ENCODE peak calls at places on chromosomes 4 and X, in eight cellular contexts. S is astrocyte of the spinal cord, Z is fibroblast of the aortic adventitia, L is heart right ventricle, V is AG09309, Y is choroid plexus epithelial cell, W is HCT116, N is spleen. R is an unnamed sample.

GRCh38 chr4:78669453-78669852 is 106.7 kb upstream of the BMP2K start:
- DNase-seq in V (no peak), Y (no peak), S (no peak), N (no peak), W (peak), L (no peak), Z (no peak), R (no peak)

GRCh38 chr4:112266823-112267222 is 18.9 kb downstream of the TIFA start:
- DNase-seq in N (no peak), S (peak), L (no peak), Z (peak), W (no peak), V (no peak), Y (peak), R (no peak)

GRCh38 chrX:9356846-9357245 is 108.0 kb upstream of the TBL1X start:
- DNase-seq in L (no peak), W (no peak), N (peak), Z (no peak), V (no peak), Y (no peak), S (no peak), R (no peak)

GRCh38 chrX:14672611-14673172 is 143.4 kb downstream of the GLRA2 start:
- DNase-seq in W (no peak), Z (no peak), V (no peak), Y (no peak), L (no peak), N (no peak), S (no peak), R (no peak)

GRCh38 chrX:150848914-150849365 is 49.5 kb downstream of the CD99L2 start:
- DNase-seq in Z (no peak), L (no peak), V (peak), Y (peak), N (no peak), W (no peak), S (peak), R (no peak)

GRCh38 chr4:186622788-186623464 is 67.6 kb upstream of the MTNR1A start:
- DNase-seq in S (peak), Y (peak), V (peak), L (no peak), Z (peak), N (no peak), W (no peak), R (no peak)

GRCh38 chr4:32847466-32847865 is 2127.3 kb downstream of the PCDH7 start:
- DNase-seq in Z (peak), Y (peak), N (no peak), W (no peak), L (no peak), S (no peak), V (no peak), R (no peak)

GRCh38 chrX:136773649-136774048 is 7.1 kb downstream of the ARHGEF6 start:
- DNase-seq in L (no peak), W (no peak), N (no peak), V (no peak), S (no peak), Z (no peak), Y (no peak), R (no peak)

GRCh38 chr4:96003941-96004340 is 164.0 kb downstream of the PDHA2 start:
- DNase-seq in L (no peak), W (no peak), S (no peak), Z (no peak), Y (no peak), N (no peak), V (no peak), R (no peak)

GRCh38 chrX:45230410-45230809 is 29.7 kb upstream of the DIPK2B start:
- DNase-seq in N (no peak), Y (no peak), L (no peak), W (no peak), Z (no peak), S (no peak), V (no peak), R (no peak)

GRCh38 chrX:41559662-41560061 is 112.5 kb downstream of the NYX start:
- DNase-seq in W (no peak), Y (peak), N (no peak), S (peak), V (peak), L (peak), Z (peak), R (peak)

GRCh38 chr4:128244379-128244778 is 43.2 kb downstream of the PGRMC2 start:
- DNase-seq in Z (no peak), Y (peak), V (no peak), S (peak), L (no peak), W (no peak), N (no peak), R (no peak)

DNA sequence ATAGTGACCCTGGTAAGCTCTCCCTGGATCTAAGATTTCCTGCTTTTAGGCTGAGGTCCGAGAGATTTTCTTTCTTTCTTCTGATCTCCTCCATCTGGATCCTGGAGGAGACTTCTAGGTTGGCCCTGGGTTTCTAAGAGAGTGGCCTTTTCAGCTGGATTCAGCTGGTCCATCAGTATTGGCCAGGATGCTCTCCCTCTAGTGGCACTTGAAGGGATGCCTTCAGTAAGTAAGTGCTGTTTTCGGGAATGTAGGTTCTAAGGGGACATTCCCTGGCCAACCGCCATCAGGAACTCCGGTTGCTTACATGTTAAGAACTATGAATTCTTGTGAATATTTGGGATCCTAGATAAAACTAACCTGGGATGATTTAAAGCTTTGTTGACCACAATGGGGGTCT is 56.9 kb downstream of the SERTM2 start:
- DNase-seq in Y (peak), Z (peak), W (peak), N (no peak), S (no peak), L (no peak), V (no peak), R (no peak)
- TF ChIP-seq CTCF in Y (peak), Z (peak), W (peak), N (no peak), S (peak), L (no peak), V (peak), R (peak)

GRCh38 chrX:148443216-148443615 is 57.2 kb upstream of the AFF2 start:
- DNase-seq in N (no peak), Z (no peak), Y (no peak), W (no peak), S (no peak), V (no peak), L (no peak), R (no peak)

DNA sequence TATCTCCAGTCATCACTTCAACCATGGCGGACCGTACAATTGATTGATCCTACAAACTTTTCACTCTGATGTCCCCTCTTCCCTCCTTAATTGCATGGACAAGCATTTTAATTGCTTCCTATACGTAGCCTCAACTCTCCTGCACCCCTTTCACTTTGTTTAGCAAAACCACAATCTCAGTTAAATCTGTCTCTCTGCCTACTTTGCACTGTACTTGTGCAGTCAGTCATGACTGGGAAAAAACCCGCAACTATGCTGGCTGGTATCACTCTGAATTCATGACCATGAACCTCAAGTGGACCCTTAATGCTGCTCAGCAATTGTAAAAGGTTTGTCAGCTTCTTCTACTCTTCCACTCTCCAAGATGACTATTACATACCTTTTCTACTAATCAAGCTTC is 51.7 kb upstream of the AFF2 start:
- DNase-seq in Y (no peak), L (no peak), V (no peak), S (no peak), Z (no peak), W (no peak), N (no peak), R (no peak)
- H3K4me3 ChIP-seq in Y (no peak), L (no peak), V (no peak), S (no peak), Z (no peak), W (no peak), N (no peak), R (no peak)

DNA sequence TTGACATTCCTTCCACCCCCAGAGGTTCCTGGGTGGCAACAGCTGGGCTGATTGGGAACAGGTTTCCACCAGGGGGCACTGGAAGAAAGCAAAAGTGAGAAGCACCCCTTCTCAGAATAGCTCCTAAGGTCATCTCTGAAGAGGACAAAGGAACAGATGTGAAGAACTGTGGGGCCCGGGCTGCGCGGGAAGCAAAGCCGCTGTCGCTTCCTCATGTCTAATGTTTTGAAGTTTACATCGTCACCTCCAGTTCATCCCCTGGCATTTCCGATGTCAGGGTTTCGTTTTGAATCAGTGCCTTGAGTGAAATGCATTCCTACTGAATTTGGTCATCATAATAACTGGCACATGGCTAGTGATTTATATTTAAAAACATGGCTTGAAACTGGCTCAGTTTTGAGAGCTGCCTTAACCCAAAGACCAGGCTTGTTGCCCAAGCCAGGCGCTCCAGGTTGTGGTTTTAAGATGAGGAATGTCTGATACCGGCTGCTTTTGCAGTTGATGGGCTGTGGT is 6.1 kb downstream of the TXK start:
- DNase-seq in S (peak), Y (peak), Z (peak), N (peak), L (peak), W (peak), V (peak), R (peak)
- TF ChIP-seq CTCF in S (peak), Y (peak), Z (peak), N (peak), L (peak), W (peak), V (peak), R (peak)

GRCh38 chrX:127519323-127519722 is 532.9 kb downstream of the ACTRT1 start:
- DNase-seq in L (no peak), N (no peak), Z (no peak), S (no peak), Y (no peak), W (no peak), V (no peak), R (no peak)
- H3K4me3 ChIP-seq in L (no peak), N (no peak), Z (no peak), S (no peak), Y (no peak), W (no peak), V (no peak), R (no peak)

GRCh38 chrX:119177278-119177677 is 49.7 kb upstream of the KIAA1210 start:
- DNase-seq in Y (no peak), S (no peak), Z (no peak), W (no peak), L (no peak), N (no peak), V (no peak), R (no peak)

GRCh38 chrX:119186194-119186593 is 49.9 kb upstream of the PGRMC1 start:
- DNase-seq in W (no peak), Y (no peak), V (no peak), Z (no peak), L (no peak), N (no peak), S (no peak), R (no peak)

GRCh38 chrX:119186763-119187162 is 49.3 kb upstream of the PGRMC1 start:
- DNase-seq in S (no peak), N (no peak), L (no peak), W (no peak), V (no peak), Y (no peak), Z (no peak), R (no peak)

GRCh38 chrX:119187298-119187697 is 48.8 kb upstream of the PGRMC1 start:
- DNase-seq in W (no peak), V (no peak), L (no peak), Y (no peak), S (no peak), Z (no peak), N (no peak), R (no peak)

GRCh38 chrX:119181491-119181890 is 53.9 kb upstream of the KIAA1210 start:
- DNase-seq in N (no peak), Y (no peak), V (no peak), L (no peak), Z (peak), W (peak), S (no peak), R (no peak)
- TF ChIP-seq CTCF in N (no peak), Y (peak), V (no peak), L (peak), Z (peak), W (peak), S (peak), R (peak)

GRCh38 chr4:87119965-87120364 is 100.5 kb downstream of the KLHL8 start:
- DNase-seq in L (no peak), S (no peak), W (no peak), Z (no peak), Y (no peak), N (no peak), V (no peak), R (no peak)

GRCh38 chr4:87121332-87122065 is 98.9 kb downstream of the KLHL8 start:
- DNase-seq in Y (no peak), V (no peak), S (peak), Z (peak), N (no peak), W (no peak), L (no peak), R (no peak)

GRCh38 chr4:87123241-87123640 is 97.2 kb downstream of the KLHL8 start:
- DNase-seq in S (no peak), N (no peak), W (no peak), L (no peak), Y (no peak), Z (no peak), V (no peak), R (no peak)

GRCh38 chr4:87120411-87121162 is 99.8 kb downstream of the KLHL8 start:
- DNase-seq in Y (peak), W (no peak), V (no peak), L (peak), S (peak), N (no peak), Z (peak), R (no peak)

GRCh38 chr4:87122252-87122651 is 98.2 kb downstream of the KLHL8 start:
- DNase-seq in W (no peak), L (no peak), V (no peak), S (no peak), N (no peak), Y (peak), Z (peak), R (no peak)
- H3K4me3 ChIP-seq in W (no peak), L (no peak), V (no peak), S (no peak), N (no peak), Y (no peak), Z (no peak), R (no peak)

DNA sequence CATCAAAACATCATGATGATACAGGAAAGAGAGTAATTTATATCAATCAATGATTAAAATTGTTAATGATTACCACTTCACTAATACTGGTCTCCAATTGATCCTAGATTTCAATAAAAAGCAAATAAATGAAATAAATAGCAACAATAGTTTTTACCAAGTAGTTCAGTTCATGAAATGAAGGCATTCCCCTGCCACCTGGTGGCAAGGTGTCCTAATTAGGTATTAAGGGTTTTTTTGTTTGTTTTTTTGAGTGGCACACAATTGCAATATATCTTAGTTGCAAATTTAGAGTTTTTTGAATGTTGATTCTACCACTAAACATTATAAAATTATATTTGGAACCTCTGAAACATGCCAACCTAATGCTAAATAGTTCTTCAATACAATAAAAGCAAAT is 157.4 kb upstream of the PDE5A start:
- DNase-seq in Y (peak), L (no peak), W (peak), Z (peak), N (no peak), S (peak), V (no peak), R (peak)
- TF ChIP-seq CTCF in Y (peak), L (peak), W (peak), Z (peak), N (no peak), S (peak), V (peak), R (peak)

GRCh38 chr4:94933799-94934198 is 176.0 kb downstream of the BMPR1B start:
- DNase-seq in V (no peak), Y (peak), L (no peak), W (no peak), S (no peak), Z (peak), N (no peak), R (no peak)
- H3K4me3 ChIP-seq in V (no peak), Y (no peak), L (no peak), W (no peak), S (no peak), Z (no peak), N (no peak), R (no peak)

R was measured in astrocyte of the cerebellum.